ENCODE peak calls at places on chromosomes 13 and 19, in five cellular contexts. One of them, this sample, is unnamed.

GRCh38 chr13:46555722-46556121 is 2.8 kb downstream of the LRCH1 start:
- DNase-seq in activated CD8-positive, alpha-beta memory T cell treated with anti-CD3 and anti-CD28 coated beads for 1 hour: no peak
- DNase-seq in Peyer's patch: no peak
- DNase-seq in adrenal gland: no peak
- DNase-seq in T-helper 22 cell: no peak
- DNase-seq in this sample: no peak

GRCh38 chr19:30897034-30897433 is 452.2 kb downstream of the TSHZ3 start:
- DNase-seq in activated CD8-positive, alpha-beta memory T cell treated with anti-CD3 and anti-CD28 coated beads for 1 hour: no peak
- DNase-seq in Peyer's patch: no peak
- DNase-seq in adrenal gland: no peak
- DNase-seq in T-helper 22 cell: no peak
- DNase-seq in this sample: no peak

GRCh38 chr19:42191855-42192254 is 25.6 kb downstream of the DEDD2 start:
- DNase-seq in activated CD8-positive, alpha-beta memory T cell treated with anti-CD3 and anti-CD28 coated beads for 1 hour: no peak
- DNase-seq in Peyer's patch: no peak
- DNase-seq in adrenal gland: no peak
- DNase-seq in T-helper 22 cell: no peak
- DNase-seq in this sample: peak

GRCh38 chr13:82634946-82635345 is 1247.3 kb downstream of the SLITRK1 start:
- DNase-seq in activated CD8-positive, alpha-beta memory T cell treated with anti-CD3 and anti-CD28 coated beads for 1 hour: no peak
- DNase-seq in Peyer's patch: no peak
- DNase-seq in adrenal gland: no peak
- DNase-seq in T-helper 22 cell: no peak
- DNase-seq in this sample: no peak

GRCh38 chr19:49802836-49803528 is 10.1 kb downstream of the FUZ start:
- DNase-seq in activated CD8-positive, alpha-beta memory T cell treated with anti-CD3 and anti-CD28 coated beads for 1 hour: no peak
- DNase-seq in Peyer's patch: no peak
- DNase-seq in adrenal gland: peak
- DNase-seq in T-helper 22 cell: no peak
- DNase-seq in this sample: no peak

GRCh38 chr19:10670187-10670586 is 16.0 kb downstream of the ILF3 start:
- DNase-seq in activated CD8-positive, alpha-beta memory T cell treated with anti-CD3 and anti-CD28 coated beads for 1 hour: no peak
- DNase-seq in Peyer's patch: no peak
- DNase-seq in adrenal gland: no peak
- DNase-seq in T-helper 22 cell: no peak
- DNase-seq in this sample: no peak

GRCh38 chr13:27338816-27339215 is 68.2 kb downstream of the RASL11A start:
- DNase-seq in activated CD8-positive, alpha-beta memory T cell treated with anti-CD3 and anti-CD28 coated beads for 1 hour: no peak
- DNase-seq in Peyer's patch: no peak
- DNase-seq in adrenal gland: no peak
- DNase-seq in T-helper 22 cell: no peak
- DNase-seq in this sample: no peak

GRCh38 chr13:112092453-112092852 is 25.5 kb downstream of the SOX1 start:
- DNase-seq in activated CD8-positive, alpha-beta memory T cell treated with anti-CD3 and anti-CD28 coated beads for 1 hour: no peak
- DNase-seq in Peyer's patch: no peak
- DNase-seq in adrenal gland: no peak
- DNase-seq in T-helper 22 cell: no peak
- DNase-seq in this sample: no peak

GRCh38 chr13:57624565-57625435 is 6.7 kb upstream of the PCDH17 start:
- DNase-seq in activated CD8-positive, alpha-beta memory T cell treated with anti-CD3 and anti-CD28 coated beads for 1 hour: no peak
- DNase-seq in Peyer's patch: no peak
- DNase-seq in adrenal gland: peak
- DNase-seq in T-helper 22 cell: no peak
- DNase-seq in this sample: peak

GRCh38 chr19:409515-410242 is 732 bp upstream of the C2CD4C start:
- DNase-seq in activated CD8-positive, alpha-beta memory T cell treated with anti-CD3 and anti-CD28 coated beads for 1 hour: no peak
- DNase-seq in Peyer's patch: no peak
- DNase-seq in adrenal gland: no peak
- DNase-seq in T-helper 22 cell: no peak
- DNase-seq in this sample: no peak

GRCh38 chr19:15200575-15201364 is at the start of gene NOTCH3:
- DNase-seq in activated CD8-positive, alpha-beta memory T cell treated with anti-CD3 and anti-CD28 coated beads for 1 hour: no peak
- DNase-seq in Peyer's patch: no peak
- DNase-seq in adrenal gland: no peak
- DNase-seq in T-helper 22 cell: no peak
- DNase-seq in this sample: no peak

GRCh38 chr19:2495651-2496316 is 19.9 kb downstream of the GADD45B start:
- DNase-seq in activated CD8-positive, alpha-beta memory T cell treated with anti-CD3 and anti-CD28 coated beads for 1 hour: no peak
- DNase-seq in Peyer's patch: no peak
- DNase-seq in adrenal gland: peak
- DNase-seq in T-helper 22 cell: no peak
- DNase-seq in this sample: no peak

GRCh38 chr13:67299072-67299635 is 69.0 kb upstream of the PCDH9 start:
- DNase-seq in activated CD8-positive, alpha-beta memory T cell treated with anti-CD3 and anti-CD28 coated beads for 1 hour: no peak
- DNase-seq in Peyer's patch: no peak
- DNase-seq in adrenal gland: no peak
- DNase-seq in T-helper 22 cell: no peak
- DNase-seq in this sample: no peak